ENCODE peak calls at places on chromosomes 2 and 18, in six cellular contexts. U is thyroid gland, N is suprapubic skin, A is AG09309, B is AG04450, P is GM20000. S is an unnamed sample.

GRCh38 chr2:45691152-45691551 is 39.7 kb downstream of the PRKCE start:
- DNase-seq in U (peak; percentile 23), N (no peak), A (no peak), B (no peak), P (peak; percentile 41), S (no peak)

GRCh38 chr2:237864030-237864931 is 4.9 kb downstream of the RAMP1 start:
- DNase-seq in U (no peak), N (peak; percentile 55), A (no peak), B (no peak), P (no peak), S (no peak)

GRCh38 chr2:24124003-24124585 is 825 bp downstream of the FAM228B start:
- DNase-seq in U (no peak), N (no peak), A (no peak), B (no peak), P (no peak), S (no peak)

GRCh38 chr18:10286580-10287150 is 167.8 kb upstream of the APCDD1 start:
- DNase-seq in U (no peak), N (no peak), A (no peak), B (no peak), P (no peak), S (no peak)

GRCh38 chr2:69393963-69394362 is 6.9 kb upstream of the GFPT1 start:
- DNase-seq in U (no peak), N (no peak), A (no peak), B (no peak), P (no peak), S (no peak)

GRCh38 chr18:23503967-23504352 is 649 bp downstream of the RMC1 start:
- DNase-seq in U (no peak), N (no peak), A (no peak), B (no peak), P (no peak), S (no peak)

GRCh38 chr2:241063587-241063986 is 38.5 kb downstream of the MTERF4 start:
- DNase-seq in U (peak; percentile 48), N (no peak), A (no peak), B (no peak), P (peak; percentile 32), S (no peak)

GRCh38 chr2:240518981-240519380 is 38.8 kb downstream of the ANKMY1 start:
- DNase-seq in U (no peak), N (peak; percentile 29), A (no peak), B (no peak), P (no peak), S (no peak)

GRCh38 chr2:95017308-95017630 is 8.2 kb upstream of the MAL start:
- DNase-seq in U (no peak), N (no peak), A (no peak), B (no peak), P (no peak), S (no peak)

GRCh38 chr2:201175971-201176570 is 6.9 kb upstream of the CASP10 start:
- DNase-seq in U (no peak), N (no peak), A (no peak), B (no peak), P (no peak), S (no peak)

GRCh38 chr2:101653469-101653868 is 44.0 kb upstream of the MAP4K4 start:
- DNase-seq in U (no peak), N (no peak), A (no peak), B (no peak), P (no peak), S (no peak)

GRCh38 chr2:235634435-235635152 is 140.8 kb downstream of the AGAP1 start:
- DNase-seq in U (no peak), N (no peak), A (no peak), B (no peak), P (no peak), S (no peak)

GRCh38 chr2:127597984-127598380 is 48.0 kb upstream of the GPR17 start:
- DNase-seq in U (no peak), N (no peak), A (no peak), B (no peak), P (no peak), S (no peak)

GRCh38 chr2:29130295-29130694 is 15.1 kb downstream of the CLIP4 start:
- DNase-seq in U (peak; percentile 87), N (no peak), A (peak; percentile 66), B (no peak), P (peak; percentile 34), S (no peak)

GRCh38 chr2:236718207-236718992 is 148.8 kb downstream of the ACKR3 start:
- DNase-seq in U (no peak), N (no peak), A (no peak), B (no peak), P (no peak), S (no peak)

GRCh38 chr2:48419884-48420511 is 110.0 kb upstream of the STON1 start:
- DNase-seq in U (peak; percentile 6), N (no peak), A (no peak), B (no peak), P (no peak), S (no peak)

DNA sequence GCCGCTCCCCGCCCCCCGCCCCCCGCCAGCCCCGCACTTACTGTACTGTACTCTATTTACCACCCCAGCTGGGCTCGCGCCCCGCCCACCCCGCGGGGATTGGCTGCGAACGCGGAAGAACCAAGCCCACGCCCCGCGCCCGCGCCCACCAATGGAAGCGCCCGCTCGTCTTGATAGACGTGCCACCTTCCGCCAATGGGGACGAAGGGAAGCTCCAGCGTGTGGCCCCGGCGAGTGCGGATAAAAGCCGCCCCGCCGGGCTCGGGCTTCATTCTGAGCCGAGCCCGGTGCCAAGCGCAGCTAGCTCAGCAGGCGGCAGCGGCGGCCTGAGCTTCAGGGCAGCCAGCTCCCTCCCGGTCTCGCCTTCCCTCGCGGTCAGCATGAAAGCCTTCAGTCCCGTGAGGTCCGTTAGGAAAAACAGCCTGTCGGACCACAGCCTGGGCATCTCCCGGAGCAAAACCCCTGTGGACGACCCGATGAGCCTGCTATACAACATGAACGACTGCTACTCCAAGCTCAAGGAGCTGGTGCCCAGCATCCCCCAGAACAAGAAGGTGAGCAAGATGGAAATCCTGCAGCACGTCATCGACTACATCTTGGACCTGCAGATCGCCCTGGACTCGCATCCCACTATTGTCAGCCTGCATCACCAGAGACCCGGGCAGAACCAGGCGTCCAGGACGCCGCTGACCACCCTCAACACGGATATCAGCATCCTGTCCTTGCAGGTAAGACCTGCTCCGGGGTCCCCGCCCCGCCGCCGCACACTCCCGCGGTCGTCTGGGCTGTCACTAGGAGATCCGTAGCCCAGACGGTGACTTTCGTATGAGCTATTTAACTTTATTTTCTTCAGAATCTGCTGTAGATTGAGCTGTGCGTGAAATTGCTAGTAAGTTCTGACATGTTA is at the start of gene ID2:
- DNase-seq in U (peak; percentile 99), N (peak; percentile 99), A (peak; percentile 95), B (peak; percentile 98), P (peak; percentile 99), S (peak; percentile 99)
- TF ChIP-seq CTCF in U (no peak), N (no peak), A (no peak), B (peak; percentile 8), P (no peak), S (no peak)

DNA sequence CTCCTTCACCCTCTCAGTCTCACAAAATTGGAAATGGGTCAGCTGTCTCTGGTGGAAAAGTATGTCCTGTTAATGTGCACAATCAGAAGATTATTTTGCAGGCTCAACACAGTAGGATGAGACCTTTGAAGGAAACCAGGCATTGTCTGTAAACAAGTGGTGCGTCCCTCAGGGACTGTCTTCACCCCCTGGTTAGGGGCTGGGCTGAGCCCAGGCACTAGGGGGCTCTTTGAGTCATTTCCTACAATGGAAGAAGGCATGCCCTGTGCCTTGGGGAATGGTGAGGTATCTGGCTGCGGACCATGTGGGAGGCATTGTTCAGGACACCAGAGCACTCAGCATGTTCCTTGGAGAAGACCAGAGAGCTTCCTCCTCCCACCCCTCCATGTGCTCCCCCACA is 26.8 kb downstream of the PKDCC start:
- DNase-seq in U (no peak), N (no peak), A (no peak), B (no peak), P (no peak), S (no peak)
- TF ChIP-seq CTCF in U (no peak), N (no peak), A (no peak), B (no peak), P (no peak), S (no peak)

GRCh38 chr2:75716406-75716805 is 5.7 kb upstream of the GCFC2 start:
- DNase-seq in U (no peak), N (no peak), A (no peak), B (no peak), P (no peak), S (no peak)
- TF ChIP-seq CTCF in U (no peak), N (no peak), A (peak; percentile 8), B (no peak), P (no peak), S (no peak)

GRCh38 chr18:8952796-8953760 is 149.4 kb upstream of the NDUFV2 start:
- DNase-seq in U (no peak), N (no peak), A (peak; percentile 91), B (peak; percentile 74), P (no peak), S (no peak)
- TF ChIP-seq CTCF in U (no peak), N (no peak), A (peak; percentile 43), B (peak; percentile 16), P (no peak), S (no peak)

DNA sequence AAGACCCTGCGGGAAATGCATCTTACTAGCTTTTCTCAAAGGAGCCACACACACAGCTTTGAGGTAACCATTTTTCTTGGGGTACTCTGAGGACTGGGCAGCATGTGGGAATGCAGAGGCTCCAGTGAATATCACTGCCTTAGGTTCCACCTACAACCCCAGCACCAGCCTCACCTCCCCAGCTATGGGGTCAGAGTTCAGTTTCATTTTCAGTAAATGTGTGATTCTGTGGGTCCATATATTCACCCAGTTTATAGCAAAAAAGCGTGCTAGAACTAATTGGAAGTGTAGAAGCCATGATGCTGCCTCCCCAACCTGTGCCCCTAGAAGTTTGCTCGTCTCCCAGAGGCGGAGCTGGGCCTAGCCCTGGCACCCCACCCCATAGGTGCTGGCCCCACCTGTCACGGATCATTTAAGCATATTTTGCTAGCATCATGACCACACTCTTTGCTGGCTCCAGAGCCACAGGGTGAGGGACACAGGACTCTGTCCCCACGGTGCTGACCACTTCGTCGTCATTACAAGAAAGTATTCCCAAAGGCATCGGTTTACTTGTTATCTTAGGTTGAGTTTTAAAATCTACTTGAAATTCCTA is 57.7 kb downstream of the SH3RF3 start:
- DNase-seq in U (no peak), N (no peak), A (no peak), B (no peak), P (no peak), S (no peak)
- TF ChIP-seq CTCF in U (no peak), N (no peak), A (no peak), B (no peak), P (no peak), S (no peak)

DNA sequence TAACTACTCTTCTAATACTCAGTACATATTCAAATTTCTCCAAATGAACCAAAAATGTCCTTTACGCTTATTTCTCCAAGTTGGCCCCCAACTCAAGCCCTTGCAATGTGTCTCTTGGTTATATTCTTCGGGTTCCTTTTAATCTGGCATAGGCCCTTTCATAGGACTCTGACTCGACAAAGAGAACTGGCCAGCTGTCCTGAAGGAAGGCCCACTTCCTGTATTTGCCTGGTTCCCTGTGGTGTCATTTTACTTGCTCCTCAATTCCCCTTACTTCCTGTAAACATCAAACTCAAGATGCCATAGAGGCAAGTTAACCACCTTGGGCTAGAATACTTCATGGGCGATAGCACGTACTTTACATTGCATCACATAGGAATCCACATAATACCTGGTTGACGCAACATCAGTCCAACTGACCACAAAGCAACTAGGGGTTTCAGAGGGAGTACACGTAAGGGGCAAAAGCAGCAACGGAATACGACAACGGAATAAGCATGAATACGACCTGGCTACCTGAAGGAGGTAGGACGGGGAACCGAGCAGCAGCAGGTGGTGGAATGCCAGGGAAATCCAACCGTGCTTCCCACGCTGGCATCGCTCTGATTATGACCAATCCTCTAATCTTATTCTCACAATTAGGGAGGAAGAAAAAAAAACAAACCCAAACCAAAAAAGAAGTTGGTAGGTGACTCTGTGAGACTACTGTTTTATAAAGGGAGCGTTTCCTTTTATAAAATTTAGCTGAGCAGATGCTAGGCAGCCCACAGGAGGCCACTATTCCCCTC is 823 bp upstream of the GORASP2 start:
- DNase-seq in U (peak; percentile 17), N (no peak), A (no peak), B (no peak), P (peak; percentile 22), S (no peak)
- TF ChIP-seq CTCF in U (no peak), N (no peak), A (no peak), B (no peak), P (no peak), S (no peak)